ENCODE peak calls at places on chromosomes 7 and 10, in ten cellular contexts. One of them, this sample, is unnamed.

GRCh38 chr7:105245398-105246099 is 143.2 kb downstream of the SRPK2 start:
- DNase-seq in left cardiac atrium: no peak
- DNase-seq in NCI-H1694 treated with DMSO at 0.1 percent for 48 hours: no peak
- DNase-seq in activated CD4-positive, alpha-beta T cell treated with anti-CD3 and anti-CD28 coated beads for 36 hours: no peak
- DNase-seq in germinal center: no peak
- DNase-seq in stimulated activated naive CD8-positive, alpha-beta T cell treated with anti-CD3 and anti-CD28 coated beads, Interleukin-15, Interleukin-2, amounts not matched to agents 100 U/mL and 50 U/mL, for 24 hours: no peak
- DNase-seq in stimulated activated CD4-positive, alpha-beta T cell treated with anti-CD3 and anti-CD28 coated beads, Interleukin-2, amount 100 ng/mL, for 48 hours: no peak
- DNase-seq in body of pancreas: no peak
- DNase-seq in activated CD8-positive, alpha-beta memory T cell treated with anti-CD3 and anti-CD28 coated beads for 48 hours: no peak
- DNase-seq in psoas muscle: no peak
- DNase-seq in this sample: no peak

GRCh38 chr7:117982071-117983055 is 109.1 kb upstream of the CTTNBP2 start:
- DNase-seq in germinal center: no peak
- DNase-seq in stimulated activated CD4-positive, alpha-beta T cell treated with anti-CD3 and anti-CD28 coated beads, Interleukin-2, amount 100 ng/mL, for 48 hours: no peak
- DNase-seq in stimulated activated naive CD8-positive, alpha-beta T cell treated with anti-CD3 and anti-CD28 coated beads, Interleukin-15, Interleukin-2, amounts not matched to agents 100 U/mL and 50 U/mL, for 24 hours: no peak
- DNase-seq in NCI-H1694 treated with DMSO at 0.1 percent for 48 hours: no peak
- DNase-seq in body of pancreas: no peak
- DNase-seq in activated CD8-positive, alpha-beta memory T cell treated with anti-CD3 and anti-CD28 coated beads for 48 hours: no peak
- DNase-seq in activated CD4-positive, alpha-beta T cell treated with anti-CD3 and anti-CD28 coated beads for 36 hours: no peak
- DNase-seq in left cardiac atrium: no peak
- DNase-seq in psoas muscle: no peak
- DNase-seq in this sample: no peak

GRCh38 chr7:143385891-143386781 is 5.0 kb downstream of the ZYX start:
- DNase-seq in NCI-H1694 treated with DMSO at 0.1 percent for 48 hours: no peak
- DNase-seq in activated CD4-positive, alpha-beta T cell treated with anti-CD3 and anti-CD28 coated beads for 36 hours: peak
- DNase-seq in germinal center: no peak
- DNase-seq in stimulated activated naive CD8-positive, alpha-beta T cell treated with anti-CD3 and anti-CD28 coated beads, Interleukin-15, Interleukin-2, amounts not matched to agents 100 U/mL and 50 U/mL, for 24 hours: no peak
- DNase-seq in stimulated activated CD4-positive, alpha-beta T cell treated with anti-CD3 and anti-CD28 coated beads, Interleukin-2, amount 100 ng/mL, for 48 hours: no peak
- DNase-seq in activated CD8-positive, alpha-beta memory T cell treated with anti-CD3 and anti-CD28 coated beads for 48 hours: no peak
- DNase-seq in left cardiac atrium: peak
- DNase-seq in psoas muscle: no peak
- DNase-seq in body of pancreas: no peak
- DNase-seq in this sample: no peak

GRCh38 chr7:24521917-24522583 is 51.2 kb upstream of the PALS2 start:
- DNase-seq in activated CD4-positive, alpha-beta T cell treated with anti-CD3 and anti-CD28 coated beads for 36 hours: no peak
- DNase-seq in stimulated activated naive CD8-positive, alpha-beta T cell treated with anti-CD3 and anti-CD28 coated beads, Interleukin-15, Interleukin-2, amounts not matched to agents 100 U/mL and 50 U/mL, for 24 hours: no peak
- DNase-seq in stimulated activated CD4-positive, alpha-beta T cell treated with anti-CD3 and anti-CD28 coated beads, Interleukin-2, amount 100 ng/mL, for 48 hours: no peak
- DNase-seq in body of pancreas: no peak
- DNase-seq in NCI-H1694 treated with DMSO at 0.1 percent for 48 hours: no peak
- DNase-seq in left cardiac atrium: no peak
- DNase-seq in activated CD8-positive, alpha-beta memory T cell treated with anti-CD3 and anti-CD28 coated beads for 48 hours: no peak
- DNase-seq in germinal center: no peak
- DNase-seq in psoas muscle: no peak
- DNase-seq in this sample: no peak

GRCh38 chr7:149257146-149257545 is 4.8 kb upstream of the ZNF783 start:
- DNase-seq in activated CD8-positive, alpha-beta memory T cell treated with anti-CD3 and anti-CD28 coated beads for 48 hours: no peak
- DNase-seq in activated CD4-positive, alpha-beta T cell treated with anti-CD3 and anti-CD28 coated beads for 36 hours: no peak
- DNase-seq in NCI-H1694 treated with DMSO at 0.1 percent for 48 hours: no peak
- DNase-seq in stimulated activated CD4-positive, alpha-beta T cell treated with anti-CD3 and anti-CD28 coated beads, Interleukin-2, amount 100 ng/mL, for 48 hours: no peak
- DNase-seq in body of pancreas: no peak
- DNase-seq in germinal center: no peak
- DNase-seq in stimulated activated naive CD8-positive, alpha-beta T cell treated with anti-CD3 and anti-CD28 coated beads, Interleukin-15, Interleukin-2, amounts not matched to agents 100 U/mL and 50 U/mL, for 24 hours: no peak
- DNase-seq in left cardiac atrium: no peak
- DNase-seq in psoas muscle: no peak
- DNase-seq in this sample: no peak

GRCh38 chr7:155992974-155993373 is 180.7 kb upstream of the SHH start:
- DNase-seq in stimulated activated CD4-positive, alpha-beta T cell treated with anti-CD3 and anti-CD28 coated beads, Interleukin-2, amount 100 ng/mL, for 48 hours: no peak
- DNase-seq in left cardiac atrium: no peak
- DNase-seq in stimulated activated naive CD8-positive, alpha-beta T cell treated with anti-CD3 and anti-CD28 coated beads, Interleukin-15, Interleukin-2, amounts not matched to agents 100 U/mL and 50 U/mL, for 24 hours: no peak
- DNase-seq in activated CD4-positive, alpha-beta T cell treated with anti-CD3 and anti-CD28 coated beads for 36 hours: no peak
- DNase-seq in germinal center: no peak
- DNase-seq in psoas muscle: no peak
- DNase-seq in activated CD8-positive, alpha-beta memory T cell treated with anti-CD3 and anti-CD28 coated beads for 48 hours: no peak
- DNase-seq in body of pancreas: no peak
- DNase-seq in NCI-H1694 treated with DMSO at 0.1 percent for 48 hours: no peak
- DNase-seq in this sample: no peak

GRCh38 chr10:73956476-73957338 is 41.2 kb upstream of the VCL start:
- DNase-seq in psoas muscle: no peak
- DNase-seq in NCI-H1694 treated with DMSO at 0.1 percent for 48 hours: no peak
- DNase-seq in body of pancreas: no peak
- DNase-seq in left cardiac atrium: no peak
- DNase-seq in stimulated activated naive CD8-positive, alpha-beta T cell treated with anti-CD3 and anti-CD28 coated beads, Interleukin-15, Interleukin-2, amounts not matched to agents 100 U/mL and 50 U/mL, for 24 hours: peak
- DNase-seq in activated CD4-positive, alpha-beta T cell treated with anti-CD3 and anti-CD28 coated beads for 36 hours: peak
- DNase-seq in stimulated activated CD4-positive, alpha-beta T cell treated with anti-CD3 and anti-CD28 coated beads, Interleukin-2, amount 100 ng/mL, for 48 hours: no peak
- DNase-seq in germinal center: peak
- DNase-seq in activated CD8-positive, alpha-beta memory T cell treated with anti-CD3 and anti-CD28 coated beads for 48 hours: no peak
- DNase-seq in this sample: no peak

GRCh38 chr7:125355899-125356298 is 426.3 kb upstream of the POT1 start:
- DNase-seq in body of pancreas: no peak
- DNase-seq in stimulated activated naive CD8-positive, alpha-beta T cell treated with anti-CD3 and anti-CD28 coated beads, Interleukin-15, Interleukin-2, amounts not matched to agents 100 U/mL and 50 U/mL, for 24 hours: no peak
- DNase-seq in activated CD4-positive, alpha-beta T cell treated with anti-CD3 and anti-CD28 coated beads for 36 hours: no peak
- DNase-seq in NCI-H1694 treated with DMSO at 0.1 percent for 48 hours: no peak
- DNase-seq in left cardiac atrium: no peak
- DNase-seq in germinal center: no peak
- DNase-seq in activated CD8-positive, alpha-beta memory T cell treated with anti-CD3 and anti-CD28 coated beads for 48 hours: no peak
- DNase-seq in psoas muscle: no peak
- DNase-seq in stimulated activated CD4-positive, alpha-beta T cell treated with anti-CD3 and anti-CD28 coated beads, Interleukin-2, amount 100 ng/mL, for 48 hours: no peak
- DNase-seq in this sample: no peak

GRCh38 chr7:13551503-13551902 is 438.0 kb downstream of the ETV1 start:
- DNase-seq in psoas muscle: no peak
- DNase-seq in NCI-H1694 treated with DMSO at 0.1 percent for 48 hours: no peak
- DNase-seq in stimulated activated naive CD8-positive, alpha-beta T cell treated with anti-CD3 and anti-CD28 coated beads, Interleukin-15, Interleukin-2, amounts not matched to agents 100 U/mL and 50 U/mL, for 24 hours: no peak
- DNase-seq in left cardiac atrium: no peak
- DNase-seq in germinal center: no peak
- DNase-seq in body of pancreas: no peak
- DNase-seq in stimulated activated CD4-positive, alpha-beta T cell treated with anti-CD3 and anti-CD28 coated beads, Interleukin-2, amount 100 ng/mL, for 48 hours: no peak
- DNase-seq in activated CD8-positive, alpha-beta memory T cell treated with anti-CD3 and anti-CD28 coated beads for 48 hours: no peak
- DNase-seq in activated CD4-positive, alpha-beta T cell treated with anti-CD3 and anti-CD28 coated beads for 36 hours: no peak
- DNase-seq in this sample: no peak

GRCh38 chr10:112963835-112964234 is 13.8 kb downstream of the TCF7L2 start:
- DNase-seq in psoas muscle: no peak
- DNase-seq in activated CD8-positive, alpha-beta memory T cell treated with anti-CD3 and anti-CD28 coated beads for 48 hours: no peak
- DNase-seq in stimulated activated CD4-positive, alpha-beta T cell treated with anti-CD3 and anti-CD28 coated beads, Interleukin-2, amount 100 ng/mL, for 48 hours: no peak
- DNase-seq in body of pancreas: no peak
- DNase-seq in stimulated activated naive CD8-positive, alpha-beta T cell treated with anti-CD3 and anti-CD28 coated beads, Interleukin-15, Interleukin-2, amounts not matched to agents 100 U/mL and 50 U/mL, for 24 hours: no peak
- DNase-seq in germinal center: no peak
- DNase-seq in activated CD4-positive, alpha-beta T cell treated with anti-CD3 and anti-CD28 coated beads for 36 hours: no peak
- DNase-seq in NCI-H1694 treated with DMSO at 0.1 percent for 48 hours: no peak
- DNase-seq in left cardiac atrium: no peak
- DNase-seq in this sample: no peak

GRCh38 chr10:24208661-24209420 is at the start of gene KIAA1217:
- DNase-seq in body of pancreas: peak
- DNase-seq in activated CD8-positive, alpha-beta memory T cell treated with anti-CD3 and anti-CD28 coated beads for 48 hours: no peak
- DNase-seq in activated CD4-positive, alpha-beta T cell treated with anti-CD3 and anti-CD28 coated beads for 36 hours: peak
- DNase-seq in stimulated activated naive CD8-positive, alpha-beta T cell treated with anti-CD3 and anti-CD28 coated beads, Interleukin-15, Interleukin-2, amounts not matched to agents 100 U/mL and 50 U/mL, for 24 hours: peak
- DNase-seq in psoas muscle: peak
- DNase-seq in stimulated activated CD4-positive, alpha-beta T cell treated with anti-CD3 and anti-CD28 coated beads, Interleukin-2, amount 100 ng/mL, for 48 hours: no peak
- DNase-seq in left cardiac atrium: peak
- DNase-seq in germinal center: no peak
- DNase-seq in NCI-H1694 treated with DMSO at 0.1 percent for 48 hours: no peak
- DNase-seq in this sample: peak

GRCh38 chr7:122885583-122886356 is 490 bp downstream of the CADPS2 start:
- DNase-seq in stimulated activated naive CD8-positive, alpha-beta T cell treated with anti-CD3 and anti-CD28 coated beads, Interleukin-15, Interleukin-2, amounts not matched to agents 100 U/mL and 50 U/mL, for 24 hours: no peak
- DNase-seq in body of pancreas: peak
- DNase-seq in activated CD8-positive, alpha-beta memory T cell treated with anti-CD3 and anti-CD28 coated beads for 48 hours: no peak
- DNase-seq in activated CD4-positive, alpha-beta T cell treated with anti-CD3 and anti-CD28 coated beads for 36 hours: peak
- DNase-seq in germinal center: peak
- DNase-seq in NCI-H1694 treated with DMSO at 0.1 percent for 48 hours: peak
- DNase-seq in stimulated activated CD4-positive, alpha-beta T cell treated with anti-CD3 and anti-CD28 coated beads, Interleukin-2, amount 100 ng/mL, for 48 hours: no peak
- DNase-seq in left cardiac atrium: peak
- DNase-seq in psoas muscle: peak
- DNase-seq in this sample: peak

GRCh38 chr7:2649139-2649838 is 17.5 kb downstream of the TTYH3 start:
- DNase-seq in NCI-H1694 treated with DMSO at 0.1 percent for 48 hours: no peak
- DNase-seq in stimulated activated CD4-positive, alpha-beta T cell treated with anti-CD3 and anti-CD28 coated beads, Interleukin-2, amount 100 ng/mL, for 48 hours: no peak
- DNase-seq in germinal center: no peak
- DNase-seq in stimulated activated naive CD8-positive, alpha-beta T cell treated with anti-CD3 and anti-CD28 coated beads, Interleukin-15, Interleukin-2, amounts not matched to agents 100 U/mL and 50 U/mL, for 24 hours: no peak
- DNase-seq in body of pancreas: no peak
- DNase-seq in left cardiac atrium: no peak
- DNase-seq in psoas muscle: no peak
- DNase-seq in activated CD4-positive, alpha-beta T cell treated with anti-CD3 and anti-CD28 coated beads for 36 hours: no peak
- DNase-seq in activated CD8-positive, alpha-beta memory T cell treated with anti-CD3 and anti-CD28 coated beads for 48 hours: no peak
- DNase-seq in this sample: no peak

GRCh38 chr10:12358863-12359647 is 9.7 kb downstream of the CAMK1D start:
- DNase-seq in germinal center: no peak
- DNase-seq in stimulated activated CD4-positive, alpha-beta T cell treated with anti-CD3 and anti-CD28 coated beads, Interleukin-2, amount 100 ng/mL, for 48 hours: no peak
- DNase-seq in stimulated activated naive CD8-positive, alpha-beta T cell treated with anti-CD3 and anti-CD28 coated beads, Interleukin-15, Interleukin-2, amounts not matched to agents 100 U/mL and 50 U/mL, for 24 hours: peak
- DNase-seq in activated CD4-positive, alpha-beta T cell treated with anti-CD3 and anti-CD28 coated beads for 36 hours: peak
- DNase-seq in NCI-H1694 treated with DMSO at 0.1 percent for 48 hours: no peak
- DNase-seq in body of pancreas: peak
- DNase-seq in activated CD8-positive, alpha-beta memory T cell treated with anti-CD3 and anti-CD28 coated beads for 48 hours: no peak
- DNase-seq in psoas muscle: peak
- DNase-seq in left cardiac atrium: peak
- DNase-seq in this sample: no peak

GRCh38 chr10:125626671-125627070 is 56.3 kb downstream of the TEX36 start:
- DNase-seq in germinal center: no peak
- DNase-seq in stimulated activated CD4-positive, alpha-beta T cell treated with anti-CD3 and anti-CD28 coated beads, Interleukin-2, amount 100 ng/mL, for 48 hours: no peak
- DNase-seq in activated CD4-positive, alpha-beta T cell treated with anti-CD3 and anti-CD28 coated beads for 36 hours: no peak
- DNase-seq in activated CD8-positive, alpha-beta memory T cell treated with anti-CD3 and anti-CD28 coated beads for 48 hours: no peak
- DNase-seq in left cardiac atrium: no peak
- DNase-seq in psoas muscle: no peak
- DNase-seq in body of pancreas: no peak
- DNase-seq in stimulated activated naive CD8-positive, alpha-beta T cell treated with anti-CD3 and anti-CD28 coated beads, Interleukin-15, Interleukin-2, amounts not matched to agents 100 U/mL and 50 U/mL, for 24 hours: no peak
- DNase-seq in NCI-H1694 treated with DMSO at 0.1 percent for 48 hours: no peak
- DNase-seq in this sample: no peak

GRCh38 chr7:4683043-4683883 is 1.2 kb downstream of the FOXK1 start:
- DNase-seq in body of pancreas: no peak
- DNase-seq in germinal center: no peak
- DNase-seq in left cardiac atrium: peak
- DNase-seq in activated CD4-positive, alpha-beta T cell treated with anti-CD3 and anti-CD28 coated beads for 36 hours: peak
- DNase-seq in stimulated activated CD4-positive, alpha-beta T cell treated with anti-CD3 and anti-CD28 coated beads, Interleukin-2, amount 100 ng/mL, for 48 hours: peak
- DNase-seq in psoas muscle: no peak
- DNase-seq in NCI-H1694 treated with DMSO at 0.1 percent for 48 hours: no peak
- DNase-seq in stimulated activated naive CD8-positive, alpha-beta T cell treated with anti-CD3 and anti-CD28 coated beads, Interleukin-15, Interleukin-2, amounts not matched to agents 100 U/mL and 50 U/mL, for 24 hours: peak
- DNase-seq in activated CD8-positive, alpha-beta memory T cell treated with anti-CD3 and anti-CD28 coated beads for 48 hours: peak
- DNase-seq in this sample: no peak

GRCh38 chr7:121301441-121302213 is 27.2 kb upstream of the WNT16 start:
- DNase-seq in germinal center: no peak
- DNase-seq in psoas muscle: no peak
- DNase-seq in activated CD8-positive, alpha-beta memory T cell treated with anti-CD3 and anti-CD28 coated beads for 48 hours: no peak
- DNase-seq in left cardiac atrium: no peak
- DNase-seq in stimulated activated naive CD8-positive, alpha-beta T cell treated with anti-CD3 and anti-CD28 coated beads, Interleukin-15, Interleukin-2, amounts not matched to agents 100 U/mL and 50 U/mL, for 24 hours: no peak
- DNase-seq in activated CD4-positive, alpha-beta T cell treated with anti-CD3 and anti-CD28 coated beads for 36 hours: no peak
- DNase-seq in NCI-H1694 treated with DMSO at 0.1 percent for 48 hours: no peak
- DNase-seq in stimulated activated CD4-positive, alpha-beta T cell treated with anti-CD3 and anti-CD28 coated beads, Interleukin-2, amount 100 ng/mL, for 48 hours: no peak
- DNase-seq in body of pancreas: no peak
- DNase-seq in this sample: no peak

GRCh38 chr10:110373059-110373458 is 68.3 kb upstream of the SMNDC1 start:
- DNase-seq in left cardiac atrium: no peak
- DNase-seq in NCI-H1694 treated with DMSO at 0.1 percent for 48 hours: no peak
- DNase-seq in activated CD4-positive, alpha-beta T cell treated with anti-CD3 and anti-CD28 coated beads for 36 hours: no peak
- DNase-seq in psoas muscle: no peak
- DNase-seq in germinal center: no peak
- DNase-seq in body of pancreas: no peak
- DNase-seq in stimulated activated CD4-positive, alpha-beta T cell treated with anti-CD3 and anti-CD28 coated beads, Interleukin-2, amount 100 ng/mL, for 48 hours: no peak
- DNase-seq in stimulated activated naive CD8-positive, alpha-beta T cell treated with anti-CD3 and anti-CD28 coated beads, Interleukin-15, Interleukin-2, amounts not matched to agents 100 U/mL and 50 U/mL, for 24 hours: no peak
- DNase-seq in activated CD8-positive, alpha-beta memory T cell treated with anti-CD3 and anti-CD28 coated beads for 48 hours: no peak
- DNase-seq in this sample: no peak

GRCh38 chr10:112624546-112625048 is 177.6 kb downstream of the VTI1A start:
- DNase-seq in activated CD4-positive, alpha-beta T cell treated with anti-CD3 and anti-CD28 coated beads for 36 hours: no peak
- DNase-seq in NCI-H1694 treated with DMSO at 0.1 percent for 48 hours: no peak
- DNase-seq in body of pancreas: no peak
- DNase-seq in left cardiac atrium: peak
- DNase-seq in germinal center: no peak
- DNase-seq in activated CD8-positive, alpha-beta memory T cell treated with anti-CD3 and anti-CD28 coated beads for 48 hours: no peak
- DNase-seq in stimulated activated naive CD8-positive, alpha-beta T cell treated with anti-CD3 and anti-CD28 coated beads, Interleukin-15, Interleukin-2, amounts not matched to agents 100 U/mL and 50 U/mL, for 24 hours: no peak
- DNase-seq in stimulated activated CD4-positive, alpha-beta T cell treated with anti-CD3 and anti-CD28 coated beads, Interleukin-2, amount 100 ng/mL, for 48 hours: no peak
- DNase-seq in psoas muscle: no peak
- DNase-seq in this sample: no peak

GRCh38 chr10:7561216-7561893 is 105.4 kb downstream of the ITIH5 start:
- DNase-seq in activated CD4-positive, alpha-beta T cell treated with anti-CD3 and anti-CD28 coated beads for 36 hours: no peak
- DNase-seq in germinal center: no peak
- DNase-seq in stimulated activated naive CD8-positive, alpha-beta T cell treated with anti-CD3 and anti-CD28 coated beads, Interleukin-15, Interleukin-2, amounts not matched to agents 100 U/mL and 50 U/mL, for 24 hours: no peak
- DNase-seq in stimulated activated CD4-positive, alpha-beta T cell treated with anti-CD3 and anti-CD28 coated beads, Interleukin-2, amount 100 ng/mL, for 48 hours: no peak
- DNase-seq in NCI-H1694 treated with DMSO at 0.1 percent for 48 hours: no peak
- DNase-seq in left cardiac atrium: peak
- DNase-seq in activated CD8-positive, alpha-beta memory T cell treated with anti-CD3 and anti-CD28 coated beads for 48 hours: no peak
- DNase-seq in body of pancreas: peak
- DNase-seq in psoas muscle: peak
- DNase-seq in this sample: no peak

GRCh38 chr10:10891437-10891836 is 126.2 kb upstream of the CELF2 start:
- DNase-seq in body of pancreas: no peak
- DNase-seq in left cardiac atrium: no peak
- DNase-seq in activated CD4-positive, alpha-beta T cell treated with anti-CD3 and anti-CD28 coated beads for 36 hours: no peak
- DNase-seq in NCI-H1694 treated with DMSO at 0.1 percent for 48 hours: no peak
- DNase-seq in activated CD8-positive, alpha-beta memory T cell treated with anti-CD3 and anti-CD28 coated beads for 48 hours: no peak
- DNase-seq in germinal center: no peak
- DNase-seq in psoas muscle: peak
- DNase-seq in stimulated activated CD4-positive, alpha-beta T cell treated with anti-CD3 and anti-CD28 coated beads, Interleukin-2, amount 100 ng/mL, for 48 hours: no peak
- DNase-seq in stimulated activated naive CD8-positive, alpha-beta T cell treated with anti-CD3 and anti-CD28 coated beads, Interleukin-15, Interleukin-2, amounts not matched to agents 100 U/mL and 50 U/mL, for 24 hours: no peak
- DNase-seq in this sample: no peak

GRCh38 chr7:152759655-152760383 is at the start of gene ACTR3B:
- DNase-seq in NCI-H1694 treated with DMSO at 0.1 percent for 48 hours: no peak
- DNase-seq in left cardiac atrium: peak
- DNase-seq in activated CD4-positive, alpha-beta T cell treated with anti-CD3 and anti-CD28 coated beads for 36 hours: peak
- DNase-seq in psoas muscle: peak
- DNase-seq in stimulated activated naive CD8-positive, alpha-beta T cell treated with anti-CD3 and anti-CD28 coated beads, Interleukin-15, Interleukin-2, amounts not matched to agents 100 U/mL and 50 U/mL, for 24 hours: peak
- DNase-seq in body of pancreas: peak
- DNase-seq in germinal center: peak
- DNase-seq in activated CD8-positive, alpha-beta memory T cell treated with anti-CD3 and anti-CD28 coated beads for 48 hours: peak
- DNase-seq in stimulated activated CD4-positive, alpha-beta T cell treated with anti-CD3 and anti-CD28 coated beads, Interleukin-2, amount 100 ng/mL, for 48 hours: peak
- DNase-seq in this sample: peak

GRCh38 chr10:28754930-28755718 is 77.8 kb downstream of the BAMBI start:
- DNase-seq in germinal center: no peak
- DNase-seq in stimulated activated CD4-positive, alpha-beta T cell treated with anti-CD3 and anti-CD28 coated beads, Interleukin-2, amount 100 ng/mL, for 48 hours: no peak
- DNase-seq in NCI-H1694 treated with DMSO at 0.1 percent for 48 hours: no peak
- DNase-seq in activated CD8-positive, alpha-beta memory T cell treated with anti-CD3 and anti-CD28 coated beads for 48 hours: no peak
- DNase-seq in left cardiac atrium: no peak
- DNase-seq in psoas muscle: no peak
- DNase-seq in stimulated activated naive CD8-positive, alpha-beta T cell treated with anti-CD3 and anti-CD28 coated beads, Interleukin-15, Interleukin-2, amounts not matched to agents 100 U/mL and 50 U/mL, for 24 hours: no peak
- DNase-seq in body of pancreas: no peak
- DNase-seq in activated CD4-positive, alpha-beta T cell treated with anti-CD3 and anti-CD28 coated beads for 36 hours: no peak
- DNase-seq in this sample: no peak

GRCh38 chr10:109887272-109887671 is 36.0 kb downstream of the XPNPEP1 start:
- DNase-seq in stimulated activated naive CD8-positive, alpha-beta T cell treated with anti-CD3 and anti-CD28 coated beads, Interleukin-15, Interleukin-2, amounts not matched to agents 100 U/mL and 50 U/mL, for 24 hours: no peak
- DNase-seq in stimulated activated CD4-positive, alpha-beta T cell treated with anti-CD3 and anti-CD28 coated beads, Interleukin-2, amount 100 ng/mL, for 48 hours: no peak
- DNase-seq in activated CD4-positive, alpha-beta T cell treated with anti-CD3 and anti-CD28 coated beads for 36 hours: no peak
- DNase-seq in psoas muscle: no peak
- DNase-seq in activated CD8-positive, alpha-beta memory T cell treated with anti-CD3 and anti-CD28 coated beads for 48 hours: no peak
- DNase-seq in NCI-H1694 treated with DMSO at 0.1 percent for 48 hours: no peak
- DNase-seq in germinal center: no peak
- DNase-seq in body of pancreas: no peak
- DNase-seq in left cardiac atrium: no peak
- DNase-seq in this sample: no peak

GRCh38 chr7:117971581-117972244 is 98.5 kb upstream of the CTTNBP2 start:
- DNase-seq in stimulated activated naive CD8-positive, alpha-beta T cell treated with anti-CD3 and anti-CD28 coated beads, Interleukin-15, Interleukin-2, amounts not matched to agents 100 U/mL and 50 U/mL, for 24 hours: no peak
- DNase-seq in psoas muscle: no peak
- DNase-seq in activated CD8-positive, alpha-beta memory T cell treated with anti-CD3 and anti-CD28 coated beads for 48 hours: no peak
- DNase-seq in body of pancreas: no peak
- DNase-seq in activated CD4-positive, alpha-beta T cell treated with anti-CD3 and anti-CD28 coated beads for 36 hours: no peak
- DNase-seq in germinal center: no peak
- DNase-seq in NCI-H1694 treated with DMSO at 0.1 percent for 48 hours: no peak
- DNase-seq in left cardiac atrium: no peak
- DNase-seq in stimulated activated CD4-positive, alpha-beta T cell treated with anti-CD3 and anti-CD28 coated beads, Interleukin-2, amount 100 ng/mL, for 48 hours: no peak
- DNase-seq in this sample: no peak

GRCh38 chr10:121266370-121266769 is 331.9 kb downstream of the FGFR2 start:
- DNase-seq in activated CD8-positive, alpha-beta memory T cell treated with anti-CD3 and anti-CD28 coated beads for 48 hours: no peak
- DNase-seq in body of pancreas: no peak
- DNase-seq in germinal center: no peak
- DNase-seq in activated CD4-positive, alpha-beta T cell treated with anti-CD3 and anti-CD28 coated beads for 36 hours: no peak
- DNase-seq in stimulated activated CD4-positive, alpha-beta T cell treated with anti-CD3 and anti-CD28 coated beads, Interleukin-2, amount 100 ng/mL, for 48 hours: no peak
- DNase-seq in NCI-H1694 treated with DMSO at 0.1 percent for 48 hours: no peak
- DNase-seq in left cardiac atrium: no peak
- DNase-seq in psoas muscle: no peak
- DNase-seq in stimulated activated naive CD8-positive, alpha-beta T cell treated with anti-CD3 and anti-CD28 coated beads, Interleukin-15, Interleukin-2, amounts not matched to agents 100 U/mL and 50 U/mL, for 24 hours: no peak
- DNase-seq in this sample: no peak

This sample was measured in neural crest cell.